ENCODE peak calls at places on chromosome 5, in four cellular contexts. One of them, this sample, is unnamed.

GRCh38 chr5:43416233-43416987 is 4.2 kb upstream of the CCL28 start:
- DNase-seq in KBM-7: no peak
- DNase-seq in left colon: no peak
- DNase-seq in amniotic stem cell: no peak
- DNase-seq in this sample: no peak

GRCh38 chr5:31021181-31021624 is 172.3 kb upstream of the CDH6 start:
- DNase-seq in KBM-7: no peak
- DNase-seq in amniotic stem cell: no peak
- DNase-seq in left colon: no peak
- DNase-seq in this sample: no peak

GRCh38 chr5:2399804-2400203 is 351.7 kb downstream of the IRX2 start:
- DNase-seq in left colon: no peak
- DNase-seq in KBM-7: no peak
- DNase-seq in amniotic stem cell: no peak
- DNase-seq in this sample: no peak

GRCh38 chr5:38187532-38187931 is 70.8 kb upstream of the EGFLAM start:
- DNase-seq in amniotic stem cell: no peak
- DNase-seq in left colon: no peak
- DNase-seq in KBM-7: no peak
- DNase-seq in this sample: no peak

GRCh38 chr5:170173227-170173626 is 59.6 kb upstream of the C5orf58 start:
- DNase-seq in left colon: no peak
- DNase-seq in KBM-7: no peak
- DNase-seq in amniotic stem cell: peak
- DNase-seq in this sample: no peak

GRCh38 chr5:67196537-67197059 is at the start of gene CD180:
- DNase-seq in KBM-7: peak
- DNase-seq in amniotic stem cell: no peak
- DNase-seq in left colon: no peak
- DNase-seq in this sample: no peak

GRCh38 chr5:1299961-1300360 is 5.1 kb upstream of the TERT start:
- DNase-seq in left colon: no peak
- DNase-seq in KBM-7: no peak
- DNase-seq in amniotic stem cell: no peak
- DNase-seq in this sample: no peak

GRCh38 chr5:96067902-96068614 is 106.4 kb upstream of the ELL2 start:
- DNase-seq in left colon: peak
- DNase-seq in KBM-7: no peak
- DNase-seq in amniotic stem cell: no peak
- DNase-seq in this sample: no peak

GRCh38 chr5:142597546-142598337 is 88.1 kb downstream of the FGF1 start:
- DNase-seq in KBM-7: no peak
- DNase-seq in left colon: no peak
- DNase-seq in amniotic stem cell: peak
- DNase-seq in this sample: no peak

GRCh38 chr5:178590924-178591423 is 781 bp upstream of the COL23A1 start:
- DNase-seq in KBM-7: no peak
- DNase-seq in left colon: no peak
- DNase-seq in amniotic stem cell: no peak
- DNase-seq in this sample: no peak

GRCh38 chr5:158234323-158235158 is 375.6 kb upstream of the CLINT1 start:
- DNase-seq in left colon: no peak
- DNase-seq in amniotic stem cell: no peak
- DNase-seq in KBM-7: no peak
- DNase-seq in this sample: no peak

GRCh38 chr5:25701936-25702335 is 1057.2 kb upstream of the CDH10 start:
- DNase-seq in left colon: no peak
- DNase-seq in KBM-7: no peak
- DNase-seq in amniotic stem cell: no peak
- DNase-seq in this sample: no peak

GRCh38 chr5:139739612-139739974 is 56.0 kb upstream of the PSD2 start:
- DNase-seq in KBM-7: no peak
- DNase-seq in left colon: no peak
- DNase-seq in amniotic stem cell: no peak
- DNase-seq in this sample: no peak

GRCh38 chr5:1011226-1011631 is 2.6 kb downstream of the NKD2 start:
- DNase-seq in KBM-7: peak
- DNase-seq in left colon: peak
- DNase-seq in amniotic stem cell: no peak
- DNase-seq in this sample: no peak

GRCh38 chr5:17831279-17831678 is 197.0 kb downstream of the TAF11L14 start:
- DNase-seq in left colon: no peak
- DNase-seq in amniotic stem cell: no peak
- DNase-seq in KBM-7: no peak
- DNase-seq in this sample: no peak

GRCh38 chr5:109833946-109834345 is 144.2 kb downstream of the MAN2A1 start:
- DNase-seq in left colon: no peak
- DNase-seq in KBM-7: peak
- DNase-seq in amniotic stem cell: no peak
- DNase-seq in this sample: no peak

GRCh38 chr5:83387041-83387440 is 84.5 kb upstream of the VCAN start:
- DNase-seq in amniotic stem cell: no peak
- DNase-seq in KBM-7: no peak
- DNase-seq in left colon: no peak
- DNase-seq in this sample: no peak

GRCh38 chr5:58215364-58215763 is 244.5 kb downstream of the PLK2 start:
- DNase-seq in KBM-7: no peak
- DNase-seq in amniotic stem cell: no peak
- DNase-seq in left colon: no peak
- DNase-seq in this sample: no peak

GRCh38 chr5:18105449-18105848 is 471.2 kb downstream of the TAF11L14 start:
- DNase-seq in left colon: no peak
- DNase-seq in amniotic stem cell: no peak
- DNase-seq in KBM-7: no peak
- DNase-seq in this sample: no peak

This sample was measured in HL-60.